ENCODE peak calls at places on chromosomes 4 and X, in five cellular contexts. W is amniotic stem cell, R is amygdala, H is AG20443, M is choroid plexus epithelial cell. Y is an unnamed sample.

GRCh38 chrX:56786889-56787733 is 58.1 kb downstream of the NBDY start:
- DNase-seq in M (no peak), R (no peak), W (no peak), H (no peak), Y (no peak)

GRCh38 chrX:108216405-108216804 is 124.8 kb downstream of the ATG4A start:
- DNase-seq in H (no peak), W (no peak), M (peak; percentile 54), R (no peak), Y (no peak)

GRCh38 chr4:151340751-151341385 is 15.5 kb upstream of the SH3D19 start:
- DNase-seq in H (no peak), M (peak; percentile 67), W (no peak), R (no peak), Y (no peak)

GRCh38 chr4:38209654-38210053 is 249.5 kb downstream of the PTTG2 start:
- DNase-seq in R (no peak), M (no peak), H (no peak), W (no peak), Y (no peak)

GRCh38 chr4:173264245-173264959 is 69.8 kb downstream of the HMGB2 start:
- DNase-seq in R (no peak), M (peak; percentile 69), H (peak; percentile 64), W (no peak), Y (peak; percentile 49)

GRCh38 chr4:128191115-128191897 is 96.3 kb downstream of the PGRMC2 start:
- DNase-seq in R (peak; percentile 26), W (peak; percentile 66), M (peak; percentile 83), H (peak; percentile 74), Y (peak; percentile 77)

GRCh38 chr4:178599521-178599920 is 1157.3 kb upstream of the AGA start:
- DNase-seq in H (no peak), R (no peak), W (no peak), M (no peak), Y (no peak)

GRCh38 chr4:74117024-74117534 is 18.1 kb upstream of the CXCL2 start:
- DNase-seq in M (peak; percentile 97), R (peak; percentile 23), W (peak; percentile 75), H (peak; percentile 87), Y (peak; percentile 99)

GRCh38 chr4:58451707-58452106 is 1341.5 kb upstream of the IGFBP7 start:
- DNase-seq in H (no peak), R (no peak), M (no peak), W (no peak), Y (no peak)

GRCh38 chrX:73903941-73904340 is 340.9 kb downstream of the CHIC1 start:
- DNase-seq in H (no peak), M (peak; percentile 81), W (no peak), R (no peak), Y (peak; percentile 78)

GRCh38 chr4:175970072-175970471 is 95.6 kb upstream of the WDR17 start:
- DNase-seq in W (no peak), H (no peak), R (no peak), M (no peak), Y (peak; percentile 80)

GRCh38 chr4:48698029-48698901 is 81.8 kb downstream of the FRYL start:
- DNase-seq in H (peak; percentile 55), W (peak; percentile 80), R (no peak), M (peak; percentile 95), Y (peak; percentile 23)

GRCh38 chrX:47648376-47648775 is 2.0 kb downstream of the ELK1 start:
- DNase-seq in H (no peak), W (no peak), M (peak; percentile 86), R (no peak), Y (no peak)

GRCh38 chrX:50818986-50819385 is 5.0 kb upstream of the SHROOM4 start:
- DNase-seq in R (no peak), M (peak; percentile 29), H (no peak), W (no peak), Y (no peak)

GRCh38 chr4:122341906-122342305 is 36.9 kb upstream of the ADAD1 start:
- DNase-seq in M (peak; percentile 80), R (no peak), H (peak; percentile 72), W (peak; percentile 48), Y (no peak)

GRCh38 chrX:27679281-27679680 is 89.1 kb downstream of the DCAF8L2 start:
- DNase-seq in M (no peak), W (no peak), H (no peak), R (no peak), Y (no peak)

GRCh38 chr4:95020521-95020920 is 262.8 kb downstream of the BMPR1B start:
- DNase-seq in H (no peak), W (no peak), M (no peak), R (no peak), Y (no peak)

GRCh38 chr4:26055855-26056254 is 141.8 kb downstream of the SMIM20 start:
- DNase-seq in W (no peak), H (no peak), M (no peak), R (no peak), Y (no peak)

GRCh38 chr4:10179957-10180602 is 63.5 kb upstream of the WDR1 start:
- DNase-seq in M (peak; percentile 71), H (peak; percentile 75), R (no peak), W (no peak), Y (no peak)

GRCh38 chrX:139200793-139201192 is 329.7 kb upstream of the F9 start:
- DNase-seq in R (no peak), H (no peak), M (no peak), W (no peak), Y (no peak)

GRCh38 chr4:10160280-10160856 is 43.8 kb upstream of the WDR1 start:
- DNase-seq in H (peak; percentile 33), M (peak; percentile 65), W (no peak), R (no peak), Y (peak; percentile 65)

GRCh38 chrX:154378059-154378798 is 866 bp upstream of the EMD start:
- DNase-seq in M (no peak), W (no peak), H (peak; percentile 71), R (no peak), Y (peak; percentile 45)

GRCh38 chrX:20595928-20596550 is 329.3 kb upstream of the RPS6KA3 start:
- DNase-seq in M (peak; percentile 2), R (peak; percentile 0), H (peak; percentile 18), W (no peak), Y (no peak)

GRCh38 chrX:107450823-107451509 is 1.5 kb downstream of the FRMPD3 start:
- DNase-seq in R (no peak), H (peak; percentile 10), M (no peak), W (no peak), Y (no peak)

GRCh38 chr4:56118055-56118454 is 169.3 kb downstream of the CEP135 start:
- DNase-seq in H (no peak), R (no peak), M (no peak), W (no peak), Y (no peak)

GRCh38 chr4:93777081-93777460 is 51.5 kb upstream of the ATOH1 start:
- DNase-seq in H (no peak), W (no peak), M (no peak), R (no peak), Y (no peak)

GRCh38 chr4:24778427-24779225 is 16.7 kb upstream of the SOD3 start:
- DNase-seq in W (peak; percentile 81), M (peak; percentile 97), H (peak; percentile 86), R (no peak), Y (no peak)

GRCh38 chr4:86400216-86400615 is 40.4 kb upstream of the MAPK10 start:
- DNase-seq in W (no peak), R (no peak), H (no peak), M (peak; percentile 64), Y (no peak)

GRCh38 chr4:37977471-37978452 is 17.6 kb downstream of the PTTG2 start:
- DNase-seq in H (peak; percentile 81), M (peak; percentile 72), R (peak; percentile 31), W (peak; percentile 35), Y (peak; percentile 72)

GRCh38 chrX:74286950-74287349 is 17.0 kb upstream of the ZCCHC13 start:
- DNase-seq in W (no peak), M (peak; percentile 79), R (no peak), H (peak; percentile 5), Y (no peak)

GRCh38 chr4:12884846-12885796 is 599.0 kb downstream of the RAB28 start:
- DNase-seq in W (no peak), R (no peak), M (no peak), H (no peak), Y (no peak)